ENCODE peak calls at places on chromosomes 4 and X, in eight cellular contexts. Z is GM23248; N is suprapubic skin; D is right atrium auricular region; A is CD4-positive, alpha-beta T cell; K is uterus; F is brain microvascular endothelial cell; V is cardiac muscle cell. U is an unnamed sample.

GRCh38 chrX:114065612-114066178 is 518.2 kb upstream of the HTR2C start:
- DNase-seq in D (no peak), V (no peak), A (no peak), K (no peak), Z (no peak), N (no peak), F (no peak), U (no peak)

GRCh38 chrX:105167233-105167632 is 53.3 kb downstream of the TEX13A start:
- DNase-seq in K (no peak), Z (no peak), N (no peak), F (no peak), D (no peak), V (no peak), A (no peak), U (no peak)

GRCh38 chr4:8215001-8215427 is 15.9 kb downstream of the SH3TC1 start:
- DNase-seq in A (no peak), F (no peak), K (peak; percentile 50), V (peak; percentile 46), N (no peak), D (no peak), Z (peak; percentile 81), U (no peak)

GRCh38 chr4:54958236-54958635 is 167.2 kb downstream of the KDR start:
- DNase-seq in F (peak; percentile 93), A (no peak), Z (peak; percentile 7), V (peak; percentile 90), N (no peak), K (no peak), D (no peak), U (no peak)

GRCh38 chrX:69968956-69969355 is 80.8 kb downstream of the AWAT2 start:
- DNase-seq in D (no peak), V (no peak), F (no peak), Z (no peak), N (no peak), K (no peak), A (no peak), U (no peak)

GRCh38 chr4:107034091-107034698 is 1.9 kb downstream of the DKK2 start:
- DNase-seq in V (peak; percentile 68), A (no peak), K (peak; percentile 8), Z (peak; percentile 74), F (peak; percentile 45), D (peak; percentile 60), N (peak; percentile 80), U (peak; percentile 75)

GRCh38 chrX:119996600-119997524 is 53.3 kb upstream of the NKAP start:
- DNase-seq in A (no peak), F (no peak), Z (no peak), K (no peak), N (no peak), D (no peak), V (no peak), U (no peak)

GRCh38 chr4:5992171-5993062 is 25.8 kb downstream of the C4orf50 start:
- DNase-seq in V (no peak), N (peak; percentile 63), D (no peak), A (no peak), K (no peak), F (no peak), Z (no peak), U (no peak)

GRCh38 chr4:146095091-146095690 is 80.3 kb upstream of the LSM6 start:
- DNase-seq in A (no peak), V (peak; percentile 69), F (peak; percentile 59), N (no peak), D (no peak), K (no peak), Z (peak; percentile 68), U (no peak)

GRCh38 chr4:54400188-54400587 is 171.1 kb downstream of the PDGFRA start:
- DNase-seq in N (no peak), Z (no peak), D (no peak), A (no peak), K (no peak), V (no peak), F (no peak), U (no peak)

GRCh38 chr4:101500742-101501141 is 153.4 kb upstream of the PPP3CA start:
- DNase-seq in D (no peak), K (no peak), Z (no peak), A (no peak), V (no peak), F (no peak), N (no peak), U (no peak)

GRCh38 chr4:181475781-181476180 is 767.4 kb upstream of the TENM3 start:
- DNase-seq in Z (no peak), F (peak; percentile 9), N (no peak), D (no peak), V (peak; percentile 3), A (no peak), K (no peak), U (no peak)

DNA sequence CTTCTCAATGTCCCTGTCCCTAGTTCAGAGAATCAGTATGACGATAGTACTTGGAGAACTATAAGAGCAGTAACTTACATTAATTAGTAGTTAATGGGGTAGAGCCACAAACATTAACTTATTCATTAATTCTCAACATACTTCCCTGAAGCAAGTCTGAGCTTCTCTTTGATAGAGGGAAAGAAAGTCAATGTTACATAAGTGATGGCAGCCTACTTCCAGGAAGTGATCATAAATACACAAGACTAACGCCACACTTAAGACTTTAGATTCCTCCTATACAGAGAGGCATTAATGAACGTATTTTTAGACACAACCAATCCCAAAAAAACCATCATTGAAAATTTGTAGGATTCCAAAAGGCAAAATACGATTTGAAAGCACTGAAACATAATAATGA is 33.8 kb downstream of the TSPAN5 start:
- DNase-seq in F (no peak), A (no peak), Z (no peak), V (no peak), N (no peak), K (no peak), D (no peak), U (no peak)
- H3K27ac ChIP-seq in F (no peak overlapping the region), A (no peak overlapping the region), Z (peak overlapping the region; percentile 1), V (no peak overlapping the region), N (no peak overlapping the region), K (peak overlapping the region; percentile 98), D (no peak overlapping the region), U (no peak overlapping the region)

GRCh38 chr4:10437735-10438134 is 19.5 kb downstream of the ZNF518B start:
- DNase-seq in K (no peak), N (no peak), V (peak; percentile 52), A (no peak), D (no peak), F (no peak), Z (peak; percentile 13), U (no peak)

GRCh38 chr4:10442976-10443375 is 14.2 kb downstream of the ZNF518B start:
- DNase-seq in N (no peak), F (peak; percentile 51), A (no peak), V (no peak), Z (no peak), K (no peak), D (no peak), U (no peak)

GRCh38 chr4:10441512-10441911 is 15.7 kb downstream of the ZNF518B start:
- DNase-seq in V (no peak), K (no peak), Z (no peak), D (no peak), F (no peak), N (no peak), A (no peak), U (no peak)

GRCh38 chr4:10438924-10439323 is 18.3 kb downstream of the ZNF518B start:
- DNase-seq in F (no peak), A (no peak), V (no peak), Z (no peak), K (no peak), D (no peak), N (no peak), U (no peak)
- H3K27ac ChIP-seq in F (no peak overlapping the region), A (no peak overlapping the region), V (no peak overlapping the region), Z (no peak overlapping the region), K (no peak overlapping the region), D (no peak overlapping the region), N (no peak overlapping the region), U (no peak overlapping the region)

GRCh38 chr4:76968937-76969336 is 19.4 kb downstream of the SEPTIN11 start:
- DNase-seq in K (no peak), A (no peak), D (no peak), V (no peak), N (no peak), F (no peak), Z (no peak), U (no peak)
- H3K27ac ChIP-seq in K (no peak overlapping the region), A (no peak overlapping the region), D (no peak overlapping the region), V (no peak overlapping the region), N (peak overlapping the region; percentile 14), F (no peak overlapping the region), Z (peak overlapping the region; percentile 16), U (no peak overlapping the region)

GRCh38 chrX:19680580-19680979 is 165.3 kb upstream of the MAP3K15 start:
- DNase-seq in F (no peak), V (no peak), Z (no peak), A (no peak), N (no peak), D (no peak), K (no peak), U (no peak)

GRCh38 chrX:19684265-19684664 is 169.0 kb upstream of the MAP3K15 start:
- DNase-seq in N (no peak), V (no peak), K (no peak), Z (no peak), A (no peak), D (no peak), F (no peak), U (no peak)

GRCh38 chrX:19682712-19683331 is 167.5 kb upstream of the MAP3K15 start:
- DNase-seq in K (peak; percentile 67), F (peak; percentile 96), A (peak; percentile 51), N (peak; percentile 80), Z (peak; percentile 94), D (peak; percentile 82), V (peak; percentile 23), U (peak; percentile 85)

GRCh38 chrX:19683817-19684216 is 168.5 kb upstream of the MAP3K15 start:
- DNase-seq in A (no peak), K (no peak), V (no peak), N (no peak), Z (no peak), F (no peak), D (no peak), U (no peak)

DNA sequence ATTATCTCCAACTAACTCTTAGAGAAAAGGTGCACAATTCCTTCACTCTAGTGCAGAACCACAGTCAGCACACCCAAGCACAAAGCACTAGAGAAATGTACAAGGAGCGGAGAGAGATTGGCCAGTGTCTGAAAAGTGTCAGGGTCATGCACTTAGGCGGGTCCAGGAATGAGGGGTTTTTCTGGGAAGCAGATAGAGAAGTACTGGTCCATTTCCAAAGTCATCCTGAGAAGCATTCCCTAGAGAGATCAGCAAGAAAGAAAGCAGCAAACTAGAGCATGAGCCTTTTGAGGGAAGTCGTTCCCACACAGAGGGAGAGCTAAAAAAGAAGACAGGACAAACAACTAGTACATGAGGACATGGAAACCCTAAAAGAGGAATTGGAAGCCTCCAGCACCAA is 168.1 kb upstream of the MAP3K15 start:
- DNase-seq in D (no peak), V (no peak), F (no peak), Z (no peak), A (no peak), N (no peak), K (no peak), U (no peak)
- H3K27ac ChIP-seq in D (peak overlapping the region; percentile 21), V (no peak overlapping the region), F (peak overlapping the region; percentile 98), Z (peak overlapping the region; percentile 100), A (peak overlapping the region; percentile 73), N (peak overlapping the region; percentile 24), K (no peak overlapping the region), U (peak overlapping the region; percentile 26)

U was measured in spleen.